ENCODE peak calls at places on chromosomes 5 and 9, in five cellular contexts. U, F, I, G and V are unnamed samples.
A peak's percentile ranks its signal among the peaks of the same experiment; 100 is the strongest.

GRCh38 chr9:98410185-98410697 is 154.8 kb upstream of the TBC1D2 start:
- DNase-seq in F (peak; percentile 31), I (peak; percentile 38), G (peak; percentile 65), U (peak; percentile 79), V (peak; percentile 74)

GRCh38 chr5:24161559-24161958 is 483.2 kb downstream of the CDH10 start:
- DNase-seq in G (no peak), F (no peak), U (no peak), I (no peak), V (no peak)

GRCh38 chr9:76419782-76420380 is 25.7 kb upstream of the RFK start:
- DNase-seq in F (no peak), U (no peak), G (peak; percentile 23), I (no peak), V (no peak)

GRCh38 chr5:67992919-67993318 is 222.6 kb upstream of the PIK3R1 start:
- DNase-seq in F (no peak), U (no peak), G (no peak), I (no peak), V (no peak)

GRCh38 chr9:129748249-129748648 is 4.6 kb downstream of the PTGES start:
- DNase-seq in U (no peak), F (no peak), I (no peak), G (no peak), V (no peak)

GRCh38 chr9:32969270-32969669 is 32.2 kb downstream of the APTX start:
- DNase-seq in U (no peak), I (no peak), F (no peak), G (peak; percentile 47), V (no peak)

GRCh38 chr9:26947736-26948135 is 694 bp upstream of the PLAA start:
- DNase-seq in F (no peak), I (no peak), U (no peak), G (no peak), V (no peak)

GRCh38 chr5:169742773-169743296 is 105.8 kb downstream of the DOCK2 start:
- DNase-seq in U (no peak), G (peak; percentile 84), I (no peak), F (no peak), V (no peak)

GRCh38 chr5:98349251-98349989 is 424.0 kb upstream of the RGMB start:
- DNase-seq in F (no peak), G (peak; percentile 60), U (peak; percentile 11), I (peak; percentile 15), V (no peak)

GRCh38 chr9:69134412-69134811 is 39.7 kb upstream of the TJP2 start:
- DNase-seq in G (no peak), U (no peak), F (no peak), I (no peak), V (peak; percentile 22)

GRCh38 chr9:38068616-38068865 is 486 bp downstream of the SHB start:
- DNase-seq in F (no peak), I (no peak), G (peak; percentile 69), U (no peak), V (no peak)

GRCh38 chr9:27086818-27087680 is 22.0 kb upstream of the TEK start:
- DNase-seq in I (no peak), U (peak; percentile 83), F (no peak), G (peak; percentile 95), V (no peak)

GRCh38 chr9:91777437-91777836 is 172.6 kb downstream of the ROR2 start:
- DNase-seq in F (no peak), G (peak; percentile 60), U (no peak), I (no peak), V (no peak)

GRCh38 chr9:8599937-8600336 is 800.4 kb upstream of the DMAC1 start:
- DNase-seq in G (no peak), I (peak; percentile 27), F (no peak), U (no peak), V (peak; percentile 71)

GRCh38 chr5:137179203-137179602 is 319.9 kb downstream of the SPOCK1 start:
- DNase-seq in U (no peak), I (no peak), G (no peak), F (no peak), V (no peak)

GRCh38 chr5:96997265-96997859 is 61.5 kb downstream of the LNPEP start:
- DNase-seq in I (no peak), U (no peak), F (peak; percentile 14), G (peak; percentile 58), V (no peak)

GRCh38 chr9:127467621-127468020 is 16.3 kb downstream of the LRSAM1 start:
- DNase-seq in G (no peak), U (no peak), I (no peak), F (no peak), V (no peak)

GRCh38 chr9:119941081-119941480 is 571.8 kb upstream of the BRINP1 start:
- DNase-seq in F (no peak), I (no peak), U (no peak), G (no peak), V (no peak)

GRCh38 chr5:62982348-62982747 is 403.7 kb downstream of the LRRC70 start:
- DNase-seq in F (no peak), I (no peak), U (no peak), G (no peak), V (no peak)

GRCh38 chr5:76818844-76819831 is at the start of gene F2RL1:
- DNase-seq in F (peak; percentile 57), U (peak; percentile 96), I (peak; percentile 92), G (peak; percentile 80), V (peak; percentile 98)

GRCh38 chr5:79936644-79937216 is 54.3 kb downstream of the MTX3 start:
- DNase-seq in I (no peak), U (no peak), G (no peak), F (no peak), V (no peak)

GRCh38 chr9:124392254-124392653 is 23.0 kb downstream of the PSMB7 start:
- DNase-seq in U (no peak), I (no peak), F (no peak), G (no peak), V (no peak)

GRCh38 chr9:131656356-131657030 is 83.4 kb downstream of the RAPGEF1 start:
- DNase-seq in G (no peak), I (no peak), U (peak; percentile 43), F (no peak), V (no peak)

GRCh38 chr5:115333164-115333563 is 36.7 kb upstream of the CCDC112 start:
- DNase-seq in U (no peak), G (no peak), I (no peak), F (no peak), V (no peak)

GRCh38 chr9:136345281-136346156 is 18.0 kb downstream of the DNLZ start:
- DNase-seq in U (peak; percentile 44), F (no peak), G (peak; percentile 69), I (no peak), V (peak; percentile 82)

DNA sequence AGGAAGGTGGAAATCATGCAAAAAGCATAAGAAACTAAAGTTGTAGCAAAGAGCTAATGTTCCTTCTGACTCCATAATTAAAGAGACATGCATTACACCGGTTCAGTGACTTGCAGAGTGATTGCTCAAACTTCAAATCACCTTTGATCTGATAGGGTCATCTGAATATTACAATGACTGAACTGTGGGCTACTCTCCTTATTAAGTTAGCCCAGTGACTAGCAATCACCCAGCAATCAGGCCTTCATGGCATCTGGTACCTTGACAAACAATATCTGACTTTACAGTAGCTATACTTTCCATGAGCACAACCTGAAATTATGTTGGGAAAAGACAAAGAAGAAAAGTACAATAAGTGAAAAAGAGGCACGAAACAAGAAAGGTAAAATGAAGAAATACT is 84.9 kb downstream of the NREP start:
- DNase-seq in I (no peak), F (no peak), U (no peak), G (no peak), V (no peak)
- H3K9ac ChIP-seq in I (no peak overlapping the region), F (no peak overlapping the region), U (no peak overlapping the region), G (no peak overlapping the region), V (no peak overlapping the region)

GRCh38 chr5:74304536-74304935 is 336.0 kb downstream of the ENC1 start:
- DNase-seq in F (no peak), U (no peak), G (no peak), I (no peak), V (no peak)
- H2BK12ac ChIP-seq in F (no peak overlapping the region), U (peak overlapping the region; percentile 58), G (no peak overlapping the region), I (no peak overlapping the region), V (no peak overlapping the region)

GRCh38 chr5:6583049-6583880 is 49.6 kb downstream of the NSUN2 start:
- DNase-seq in I (no peak), G (peak; percentile 4), F (peak; percentile 58), U (no peak), V (peak; percentile 51)
- H3K9ac ChIP-seq in I (no peak overlapping the region), G (peak overlapping the region; percentile 29), F (peak overlapping the region; percentile 63), U (no peak overlapping the region), V (no peak overlapping the region)

GRCh38 chr5:166062719-166063118 is 2228.7 kb upstream of the WWC1 start:
- DNase-seq in G (peak; percentile 12), I (no peak), U (no peak), F (no peak), V (no peak)
- H2BK12ac ChIP-seq in G (no peak overlapping the region), I (no peak overlapping the region), U (no peak overlapping the region), F (no peak overlapping the region), V (no peak overlapping the region)

GRCh38 chr5:32174011-32174866 is at the start of gene GOLPH3:
- DNase-seq in U (peak; percentile 91), G (peak; percentile 92), F (peak; percentile 89), I (peak; percentile 62), V (peak; percentile 93)
- H3K9ac ChIP-seq in U (peak within 1 kb of the TSS; percentile 95), G (peak within 1 kb of the TSS; percentile 99), F (peak within 1 kb of the TSS; percentile 99), I (peak within 1 kb of the TSS; percentile 92), V (peak within 1 kb of the TSS; percentile 92)

GRCh38 chr9:93027750-93028149 is 30.8 kb upstream of the SUSD3 start:
- DNase-seq in G (no peak), F (no peak), I (no peak), U (no peak), V (no peak)
- H2BK12ac ChIP-seq in G (no peak overlapping the region), F (no peak overlapping the region), I (no peak overlapping the region), U (no peak overlapping the region), V (no peak overlapping the region)

GRCh38 chr5:84752780-84753179 is 368.1 kb upstream of the EDIL3 start:
- DNase-seq in U (no peak), I (no peak), F (no peak), G (no peak), V (no peak)
- H3K9ac ChIP-seq in U (no peak overlapping the region), I (no peak overlapping the region), F (no peak overlapping the region), G (no peak overlapping the region), V (no peak overlapping the region)

DNA sequence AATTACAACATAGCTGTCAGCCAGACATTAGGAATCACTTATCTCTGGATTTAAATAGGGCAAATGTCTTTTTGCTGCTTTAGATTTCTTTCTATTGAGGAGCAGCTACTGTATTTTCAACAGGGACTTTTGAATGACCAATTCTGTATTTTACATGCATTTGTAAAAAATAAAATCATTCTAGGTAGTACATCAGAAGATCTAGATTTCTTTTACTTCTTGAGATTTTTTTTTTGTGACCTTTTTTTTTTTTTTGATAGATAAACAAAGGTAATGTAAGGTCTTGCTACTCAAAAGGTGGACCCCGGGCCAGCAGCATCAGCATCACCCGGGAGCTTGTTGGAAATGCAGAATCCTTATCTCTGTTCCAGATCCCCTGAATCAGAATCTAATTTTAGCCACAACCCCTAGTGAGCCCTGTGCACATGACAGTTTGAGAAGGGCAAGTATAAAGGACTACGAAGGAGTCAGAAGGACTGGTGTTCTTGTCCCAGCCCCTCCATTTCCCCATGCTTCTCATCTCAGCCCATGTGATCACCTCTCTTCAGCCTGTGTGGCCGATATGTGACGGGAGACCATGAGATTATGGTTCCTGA is 37.7 kb upstream of the CKMT2 start:
- DNase-seq in G (peak; percentile 11), U (no peak), F (no peak), I (no peak), V (no peak)
- H2BK12ac ChIP-seq in G (no peak overlapping the region), U (no peak overlapping the region), F (no peak overlapping the region), I (no peak overlapping the region), V (no peak overlapping the region)

DNA sequence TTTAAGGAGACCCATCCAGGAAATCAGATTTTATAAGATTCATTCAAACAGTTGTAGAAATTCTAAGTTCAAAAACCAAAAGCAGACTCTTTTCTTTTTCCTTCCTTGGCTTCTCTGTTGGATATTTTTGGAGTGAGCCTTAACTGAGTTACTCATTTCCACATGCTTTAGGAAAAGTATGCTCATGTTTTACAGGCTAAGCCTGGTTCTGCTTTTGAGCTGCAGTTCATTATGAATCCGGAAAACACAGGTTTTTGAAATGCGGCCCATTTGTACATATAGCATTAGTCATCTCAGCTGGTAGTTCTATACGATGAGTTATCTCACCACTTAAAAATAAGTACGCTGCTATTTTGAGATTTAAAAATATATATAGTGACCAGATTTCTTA is 156.6 kb upstream of the DMRT1 start:
- DNase-seq in I (no peak), U (peak; percentile 78), G (peak; percentile 91), F (no peak), V (no peak)
- H3K9ac ChIP-seq in I (no peak overlapping the region), U (no peak overlapping the region), G (peak overlapping the region; percentile 96), F (no peak overlapping the region), V (no peak overlapping the region)